ENCODE peak calls at places on chromosomes 13 and 19, in eight cellular contexts. I is endodermal cell, M is PC-3, L is heart left ventricle, T is mucosa of descending colon, Y is uterus, Q is AG10803, D is epithelial cell of esophagus. H is an unnamed sample.

GRCh38 chr19:954672-955494 is 29.0 kb downstream of the ARID3A start:
- DNase-seq in T (no peak), D (no peak), Y (no peak), L (no peak), I (peak; percentile 69), M (no peak), Q (no peak), H (no peak)

GRCh38 chr19:32599736-32600157 is 18.8 kb downstream of the PDCD5 start:
- DNase-seq in D (peak; percentile 71), M (peak; percentile 55), I (peak; percentile 55), Y (no peak), L (no peak), T (no peak), Q (peak; percentile 70), H (peak; percentile 24)

GRCh38 chr19:48403606-48404005 is 10.1 kb downstream of the GRIN2D start:
- DNase-seq in L (no peak), Y (no peak), I (peak; percentile 90), M (peak; percentile 49), Q (peak; percentile 55), D (peak; percentile 69), T (no peak), H (no peak)

GRCh38 chr13:84037937-84038464 is 155.7 kb upstream of the SLITRK1 start:
- DNase-seq in M (no peak), I (peak; percentile 48), L (no peak), Q (no peak), Y (no peak), T (no peak), D (no peak), H (no peak)

GRCh38 chr19:3359850-3360493 is 6.4 kb upstream of the NFIC start:
- DNase-seq in L (no peak), T (peak; percentile 49), I (peak; percentile 63), Y (no peak), Q (no peak), M (no peak), D (peak; percentile 49), H (no peak)

GRCh38 chr19:42529248-42529764 is 1.0 kb upstream of the CEACAM1 start:
- DNase-seq in D (peak; percentile 70), I (peak; percentile 93), Y (peak; percentile 37), T (peak; percentile 75), Q (peak; percentile 29), M (peak; percentile 71), L (peak; percentile 44), H (no peak)

GRCh38 chr19:41376241-41376997 is at the start of gene TMEM91:
- DNase-seq in I (peak; percentile 89), Y (peak; percentile 60), Q (no peak), D (peak; percentile 53), T (peak; percentile 54), M (no peak), L (peak; percentile 58), H (no peak)

GRCh38 chr19:3098141-3098514 is 4.0 kb downstream of the GNA11 start:
- DNase-seq in M (no peak), I (no peak), Y (no peak), D (no peak), L (no peak), T (peak; percentile 63), Q (peak; percentile 33), H (no peak)

GRCh38 chr19:10550336-10550735 is 6.6 kb downstream of the ATG4D start:
- DNase-seq in I (no peak), T (no peak), D (no peak), Y (no peak), L (no peak), M (no peak), Q (no peak), H (no peak)

GRCh38 chr13:22220186-22221160 is 549.6 kb downstream of the FGF9 start:
- DNase-seq in T (peak; percentile 64), D (no peak), Y (no peak), L (no peak), I (no peak), M (no peak), Q (peak; percentile 74), H (no peak)

GRCh38 chr19:29551774-29552173 is 26.0 kb downstream of the VSTM2B start:
- DNase-seq in T (no peak), I (no peak), M (no peak), D (no peak), Y (no peak), Q (no peak), L (no peak), H (no peak)

GRCh38 chr19:55178781-55179569 is 1.1 kb downstream of the SYT5 start:
- DNase-seq in T (peak; percentile 87), Q (peak; percentile 71), L (peak; percentile 63), D (peak; percentile 72), I (peak; percentile 93), M (peak; percentile 64), Y (peak; percentile 52), H (no peak)

GRCh38 chr13:26698392-26699196 is 62.0 kb downstream of the GPR12 start:
- DNase-seq in T (peak; percentile 71), D (peak; percentile 83), L (peak; percentile 76), I (peak; percentile 96), Y (peak; percentile 88), M (peak; percentile 86), Q (peak; percentile 86), H (peak; percentile 36)

GRCh38 chr19:12035220-12036172 is at the start of gene ZNF433:
- DNase-seq in Q (peak; percentile 79), Y (peak; percentile 92), D (peak; percentile 90), I (peak; percentile 99), L (peak; percentile 94), T (peak; percentile 94), M (peak; percentile 98), H (peak; percentile 19)

GRCh38 chr13:101858869-101859268 is 406.4 kb downstream of the ITGBL1 start:
- DNase-seq in M (no peak), D (no peak), L (no peak), Q (no peak), T (no peak), Y (no peak), I (no peak), H (no peak)

GRCh38 chr13:43730642-43731041 is 56.1 kb downstream of the ENOX1 start:
- DNase-seq in M (no peak), I (no peak), L (peak; percentile 19), Q (peak; percentile 38), Y (peak; percentile 22), D (peak; percentile 78), T (no peak), H (peak; percentile 23)

GRCh38 chr13:114234266-114234644 is 442 bp upstream of the CDC16 start:
- DNase-seq in I (no peak), M (no peak), L (no peak), Y (no peak), T (no peak), D (no peak), Q (no peak), H (no peak)

GRCh38 chr13:45207319-45207718 is 6.5 kb upstream of the KCTD4 start:
- DNase-seq in Y (no peak), T (no peak), M (no peak), D (peak; percentile 37), Q (no peak), L (no peak), I (no peak), H (no peak)

GRCh38 chr13:45206340-45206739 is 5.5 kb upstream of the KCTD4 start:
- DNase-seq in M (peak; percentile 89), L (no peak), T (no peak), D (peak; percentile 94), Y (no peak), I (no peak), Q (peak; percentile 93), H (peak; percentile 82)

GRCh38 chr13:45208132-45208531 is 7.3 kb upstream of the KCTD4 start:
- DNase-seq in D (no peak), M (no peak), Q (no peak), L (no peak), T (no peak), I (no peak), Y (no peak), H (no peak)

GRCh38 chr13:45209229-45209628 is 8.4 kb upstream of the KCTD4 start:
- DNase-seq in L (no peak), M (peak; percentile 59), T (no peak), Y (no peak), I (no peak), D (peak; percentile 95), Q (peak; percentile 34), H (no peak)

DNA sequence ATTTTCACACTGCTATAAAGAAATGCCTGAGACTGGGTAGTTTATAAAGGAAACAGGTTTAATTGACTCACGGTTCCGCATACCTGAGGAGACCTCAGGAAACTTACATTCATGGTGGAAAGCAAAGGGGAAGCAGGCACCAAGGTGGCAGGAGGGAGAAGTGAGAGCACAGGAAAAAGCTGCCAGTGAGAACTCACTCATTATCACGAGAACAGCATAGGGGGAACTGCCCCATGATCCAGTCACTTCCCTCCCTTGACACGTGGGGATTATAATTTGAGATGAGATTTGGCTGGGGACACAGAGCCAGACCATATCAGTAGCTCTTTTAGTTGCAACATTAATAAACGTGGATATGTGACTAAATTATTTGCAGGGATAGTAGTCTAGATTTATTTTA is 4.3 kb upstream of the KCTD4 start:
- DNase-seq in L (no peak), Y (no peak), T (no peak), M (no peak), D (no peak), I (no peak), Q (no peak), H (no peak)
- TF ChIP-seq CTCF in L (no peak), Y (no peak), T (no peak), M (no peak), D (no peak), I (no peak), Q (no peak), H (no peak)

GRCh38 chr19:39533003-39533512 is 406 bp upstream of the EID2B start:
- DNase-seq in L (no peak), T (no peak), D (no peak), Q (no peak), M (no peak), I (no peak), Y (no peak), H (no peak)
- H3K4me3 ChIP-seq in L (peak overlapping the region; percentile 82), T (no peak overlapping the region), D (no peak overlapping the region), Q (no peak overlapping the region), M (no peak overlapping the region), I (no peak overlapping the region), Y (no peak overlapping the region), H (no peak overlapping the region)

DNA sequence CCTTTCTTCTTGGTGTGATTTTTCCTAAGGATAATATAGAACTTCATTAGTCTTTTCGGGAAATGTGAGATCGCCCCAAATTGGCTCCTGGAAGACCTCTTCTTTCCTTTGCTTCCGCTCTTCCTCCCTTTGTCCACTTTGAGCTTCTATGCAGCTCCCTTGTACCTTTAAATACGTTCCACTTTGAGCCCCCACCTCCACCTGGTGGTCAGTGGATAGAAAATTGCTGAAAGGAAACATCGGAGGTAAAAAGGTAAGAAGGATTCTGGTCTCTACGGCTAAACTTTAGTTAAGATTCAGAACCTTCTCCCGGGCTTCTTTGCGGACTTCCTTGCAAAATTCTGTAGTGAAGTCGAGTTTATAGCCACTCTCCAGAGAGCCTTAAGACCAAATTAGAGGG is 55.0 kb upstream of the TM9SF2 start:
- DNase-seq in L (no peak), I (peak; percentile 84), M (peak; percentile 2), Q (no peak), T (no peak), Y (no peak), D (no peak), H (no peak)
- TF ChIP-seq CTCF in L (no peak), I (peak; percentile 70), M (peak; percentile 40), Q (no peak), T (no peak), Y (no peak), D (no peak), H (no peak)

GRCh38 chr13:20924758-20925394 is 22.3 kb upstream of the XPO4 start:
- DNase-seq in D (peak; percentile 78), I (peak; percentile 94), M (peak; percentile 86), T (no peak), Q (peak; percentile 78), L (peak; percentile 71), Y (peak; percentile 55), H (peak; percentile 36)

GRCh38 chr13:20923272-20923671 is 20.7 kb upstream of the XPO4 start:
- DNase-seq in I (no peak), Y (no peak), T (no peak), L (no peak), Q (no peak), D (no peak), M (no peak), H (no peak)

GRCh38 chr13:20927858-20928257 is 25.3 kb upstream of the XPO4 start:
- DNase-seq in Q (no peak), T (no peak), Y (no peak), M (no peak), D (no peak), I (no peak), L (no peak), H (no peak)
- H3K4me3 ChIP-seq in Q (no peak overlapping the region), T (no peak overlapping the region), Y (no peak overlapping the region), M (no peak overlapping the region), D (no peak overlapping the region), I (no peak overlapping the region), L (no peak overlapping the region), H (no peak overlapping the region)

H was measured in AG04449.